ENCODE peak calls at places on chromosomes 7 and 10, in eight cellular contexts. U, K, A, Y, N, P, W and Z are unnamed samples.
A peak's percentile ranks its signal among the peaks of the same experiment; 100 is the strongest.

GRCh38 chr7:92722541-92722940 is 113.8 kb downstream of the CDK6 start:
- DNase-seq in U (no peak), K (no peak), A (peak; percentile 30), Y (no peak), N (no peak), P (no peak), W (no peak), Z (no peak)

GRCh38 chr10:62772186-62772950 is 32.2 kb upstream of the ADO start:
- DNase-seq in U (no peak), K (no peak), A (peak; percentile 53), Y (no peak), N (peak; percentile 21), P (no peak), W (no peak), Z (no peak)

GRCh38 chr7:101668726-101669125 is 39.6 kb upstream of the MYL10 start:
- DNase-seq in U (no peak), K (no peak), A (no peak), Y (no peak), N (no peak), P (no peak), W (no peak), Z (no peak)

GRCh38 chr10:46283945-46284285 is 2.9 kb upstream of the ANTXRL start:
- DNase-seq in U (no peak), K (no peak), A (no peak), Y (no peak), N (no peak), P (no peak), W (no peak), Z (no peak)

GRCh38 chr7:112105584-112106540 is 100.3 kb downstream of the DOCK4 start:
- DNase-seq in U (no peak), K (no peak), A (no peak), Y (no peak), N (no peak), P (no peak), W (no peak), Z (no peak)

GRCh38 chr10:5692476-5693358 is 8.1 kb downstream of the TASOR2 start:
- DNase-seq in U (peak; percentile 50), K (peak; percentile 39), A (peak; percentile 31), Y (peak; percentile 60), N (peak; percentile 23), P (peak; percentile 22), W (peak; percentile 80), Z (peak; percentile 17)

GRCh38 chr10:110811791-110812581 is 59.7 kb upstream of the PDCD4 start:
- DNase-seq in U (peak; percentile 16), K (no peak), A (no peak), Y (no peak), N (no peak), P (no peak), W (no peak), Z (no peak)

GRCh38 chr7:107989618-107990373 is 13.2 kb downstream of the LAMB1 start:
- DNase-seq in U (peak; percentile 75), K (no peak), A (peak; percentile 65), Y (no peak), N (no peak), P (peak; percentile 67), W (no peak), Z (no peak)

GRCh38 chr10:43225787-43226153 is 41.1 kb downstream of the RASGEF1A start:
- DNase-seq in U (no peak), K (no peak), A (no peak), Y (peak; percentile 2), N (no peak), P (no peak), W (no peak), Z (no peak)

GRCh38 chr10:58967551-58968418 is 208.7 kb upstream of the PHYHIPL start:
- DNase-seq in U (no peak), K (no peak), A (no peak), Y (peak; percentile 29), N (no peak), P (peak; percentile 74), W (peak; percentile 85), Z (peak; percentile 18)

GRCh38 chr7:13031481-13031880 is 344.0 kb downstream of the ARL4A start:
- DNase-seq in U (no peak), K (no peak), A (no peak), Y (no peak), N (peak; percentile 36), P (no peak), W (no peak), Z (no peak)

GRCh38 chr7:66033471-66034385 is 41.9 kb upstream of the ASL start:
- DNase-seq in U (no peak), K (no peak), A (peak; percentile 19), Y (no peak), N (no peak), P (no peak), W (no peak), Z (no peak)

GRCh38 chr7:32164341-32164996 is 94.3 kb upstream of the PDE1C start:
- DNase-seq in U (peak; percentile 85), K (no peak), A (peak; percentile 60), Y (no peak), N (peak; percentile 78), P (peak; percentile 80), W (peak; percentile 71), Z (peak; percentile 67)

GRCh38 chr10:8137272-8137680 is 82.8 kb downstream of the GATA3 start:
- DNase-seq in U (no peak), K (no peak), A (no peak), Y (no peak), N (no peak), P (no peak), W (no peak), Z (no peak)

GRCh38 chr7:34042406-34042805 is 137.1 kb downstream of the BMPER start:
- DNase-seq in U (no peak), K (no peak), A (no peak), Y (no peak), N (peak; percentile 64), P (no peak), W (no peak), Z (no peak)

GRCh38 chr10:78258303-78259030 is 224.8 kb downstream of the RPS24 start:
- DNase-seq in U (no peak), K (peak; percentile 76), A (no peak), Y (no peak), N (no peak), P (no peak), W (no peak), Z (no peak)

GRCh38 chr7:139915864-139916716 is 87.0 kb downstream of the TBXAS1 start:
- DNase-seq in U (peak; percentile 98), K (peak; percentile 54), A (peak; percentile 99), Y (no peak), N (peak; percentile 99), P (peak; percentile 99), W (no peak), Z (peak; percentile 92)

GRCh38 chr7:68306692-68307107 is 1291.6 kb upstream of the AUTS2 start:
- DNase-seq in U (no peak), K (no peak), A (no peak), Y (no peak), N (no peak), P (no peak), W (no peak), Z (no peak)

GRCh38 chr7:119514326-119514725 is 758.6 kb upstream of the KCND2 start:
- DNase-seq in U (no peak), K (no peak), A (peak; percentile 21), Y (no peak), N (no peak), P (no peak), W (no peak), Z (peak; percentile 0)

GRCh38 chr7:90507692-90508091 is 38.3 kb downstream of the PTTG1IP2 start:
- DNase-seq in U (no peak), K (no peak), A (no peak), Y (no peak), N (no peak), P (no peak), W (no peak), Z (no peak)

GRCh38 chr7:85471740-85472139 is 284.9 kb upstream of the SEMA3D start:
- DNase-seq in U (peak; percentile 83), K (no peak), A (peak; percentile 76), Y (no peak), N (peak; percentile 86), P (no peak), W (no peak), Z (no peak)

GRCh38 chr7:142097571-142097970 is 13.9 kb upstream of the MGAM2 start:
- DNase-seq in U (no peak), K (no peak), A (no peak), Y (no peak), N (no peak), P (no peak), W (no peak), Z (no peak)

GRCh38 chr7:104664648-104665047 is 336.2 kb downstream of the LHFPL3 start:
- DNase-seq in U (no peak), K (no peak), A (no peak), Y (no peak), N (no peak), P (no peak), W (no peak), Z (no peak)

GRCh38 chr7:57403601-57404342 is 46.2 kb upstream of the ZNF716 start:
- DNase-seq in U (no peak), K (no peak), A (no peak), Y (no peak), N (no peak), P (no peak), W (no peak), Z (no peak)

GRCh38 chr7:4845740-4846142 is 16.1 kb downstream of the PAPOLB start:
- DNase-seq in U (no peak), K (no peak), A (peak; percentile 14), Y (peak; percentile 37), N (no peak), P (no peak), W (peak; percentile 74), Z (no peak)

GRCh38 chr10:123154943-123155505 is 822 bp downstream of the BUB3 start:
- DNase-seq in U (peak; percentile 58), K (no peak), A (peak; percentile 36), Y (no peak), N (peak; percentile 50), P (peak; percentile 18), W (no peak), Z (no peak)

GRCh38 chr10:24463683-24464426 is 254.9 kb downstream of the KIAA1217 start:
- DNase-seq in U (peak; percentile 97), K (no peak), A (peak; percentile 94), Y (no peak), N (peak; percentile 97), P (peak; percentile 97), W (no peak), Z (peak; percentile 88)

GRCh38 chr10:71939861-71940474 is 24.2 kb upstream of the CHST3 start:
- DNase-seq in U (no peak), K (no peak), A (no peak), Y (no peak), N (no peak), P (peak; percentile 32), W (no peak), Z (no peak)

GRCh38 chr10:15313844-15314243 is 57.2 kb downstream of the FAM171A1 start:
- DNase-seq in U (no peak), K (no peak), A (peak; percentile 44), Y (peak; percentile 52), N (no peak), P (no peak), W (no peak), Z (no peak)

GRCh38 chr7:106371629-106372028 is 86.8 kb upstream of the NAMPT start:
- DNase-seq in U (no peak), K (peak; percentile 33), A (no peak), Y (no peak), N (no peak), P (no peak), W (no peak), Z (no peak)

GRCh38 chr7:82740246-82740848 is 296.8 kb upstream of the CACNA2D1 start:
- DNase-seq in U (peak; percentile 66), K (no peak), A (peak; percentile 72), Y (peak; percentile 68), N (peak; percentile 34), P (peak; percentile 53), W (peak; percentile 78), Z (peak; percentile 47)

GRCh38 chr7:73565675-73566342 is 8.3 kb upstream of the BCL7B start:
- DNase-seq in U (no peak), K (no peak), A (no peak), Y (no peak), N (no peak), P (no peak), W (no peak), Z (peak; percentile 25)

GRCh38 chr7:19051767-19052375 is 65.6 kb downstream of the TWIST1 start:
- DNase-seq in U (peak; percentile 23), K (no peak), A (peak; percentile 54), Y (peak; percentile 33), N (no peak), P (peak; percentile 13), W (peak; percentile 57), Z (peak; percentile 14)

GRCh38 chr7:108402865-108403264 is 53.4 kb downstream of the NRCAM start:
- DNase-seq in U (peak; percentile 37), K (no peak), A (peak; percentile 74), Y (no peak), N (peak; percentile 43), P (no peak), W (no peak), Z (peak; percentile 17)